ENCODE peak calls at places on chromosomes 16 and 17, in four cellular contexts. G is GM03348; Z is activated T-helper 2 cell treated with anti-CD3 and anti-CD28 coated beads, Interferon-gamma antibody, Interleukin-2, Interleukin-4, amounts not matched to agents 10 μg/mL and 5 μg/mL and 100 μg/mL, durations not matched to agents 14 hours and 24 hours and 36 hours; R is left ventricle myocardium inferior. U is an unnamed sample.

GRCh38 chr17:59491353-59492090 is 73.9 kb upstream of the DHX40 start:
- DNase-seq in G (no peak), Z (no peak), R (no peak), U (no peak)

GRCh38 chr17:17476865-17477467 is at the start of gene MED9:
- DNase-seq in G (peak), Z (peak), R (peak), U (peak)

GRCh38 chr17:6523330-6523729 is 33.0 kb downstream of the PITPNM3 start:
- DNase-seq in G (no peak), Z (no peak), R (no peak), U (no peak)

GRCh38 chr17:40490289-40490853 is 11.1 kb downstream of the TNS4 start:
- DNase-seq in G (peak), Z (no peak), R (peak), U (peak)

GRCh38 chr17:56185905-56186783 is 32.9 kb downstream of the ANKFN1 start:
- DNase-seq in G (peak), Z (no peak), R (no peak), U (no peak)

GRCh38 chr17:5883775-5884665 is 186.2 kb upstream of the WSCD1 start:
- DNase-seq in G (no peak), Z (no peak), R (no peak), U (no peak)

GRCh38 chr16:28606291-28607115 is 3.3 kb downstream of the SULT1A1 start:
- DNase-seq in G (no peak), Z (no peak), R (no peak), U (no peak)

GRCh38 chr17:39872700-39873099 is 4.7 kb downstream of the ZPBP2 start:
- DNase-seq in G (peak), Z (no peak), R (no peak), U (no peak)

GRCh38 chr17:17106716-17107115 is 64.5 kb downstream of the MPRIP start:
- DNase-seq in G (peak), Z (no peak), R (peak), U (no peak)

GRCh38 chr17:7252176-7253043 is at the start of gene ELP5:
- DNase-seq in G (peak), Z (peak), R (peak), U (peak)

GRCh38 chr17:1640329-1641064 is 5.0 kb downstream of the SCARF1 start:
- DNase-seq in G (no peak), Z (no peak), R (no peak), U (peak)

GRCh38 chr16:10608687-10609409 is 28.4 kb upstream of the EMP2 start:
- DNase-seq in G (peak), Z (no peak), R (peak), U (peak)

GRCh38 chr17:3552916-3553315 is 4.7 kb downstream of the TRPV3 start:
- DNase-seq in G (no peak), Z (no peak), R (no peak), U (peak)

GRCh38 chr17:21351366-21352065 is 24.6 kb upstream of the KCNJ12 start:
- DNase-seq in G (no peak), Z (no peak), R (no peak), U (peak)